ENCODE peak calls at places on chromosomes 2 and 18, in ten cellular contexts. Y, E, Q, X, G, J, I, U, Z and H are unnamed samples.

GRCh38 chr2:14385043-14385442 is 247.5 kb upstream of the LRATD1 start:
- DNase-seq in Y (no peak), E (no peak), Q (no peak), X (no peak), G (peak; percentile 43), J (peak; percentile 9), I (peak; percentile 11), U (no peak), Z (no peak), H (no peak)

GRCh38 chr2:208373460-208374089 is 33.0 kb upstream of the PTH2R start:
- DNase-seq in Y (no peak), E (no peak), Q (peak; percentile 78), X (peak; percentile 74), G (peak; percentile 65), J (peak; percentile 59), I (peak; percentile 73), U (no peak), Z (no peak), H (no peak)

GRCh38 chr2:101296314-101296809 is 12.1 kb downstream of the RNF149 start:
- DNase-seq in Y (peak; percentile 16), E (no peak), Q (no peak), X (no peak), G (peak; percentile 65), J (no peak), I (no peak), U (no peak), Z (no peak), H (no peak)

GRCh38 chr2:190862591-190862991 is 18.0 kb upstream of the GLS start:
- DNase-seq in Y (peak; percentile 75), E (no peak), Q (no peak), X (peak; percentile 81), G (peak; percentile 82), J (peak; percentile 68), I (no peak), U (no peak), Z (no peak), H (no peak)

GRCh38 chr2:235494716-235495372 is 1.0 kb downstream of the AGAP1 start:
- DNase-seq in Y (no peak), E (peak; percentile 80), Q (no peak), X (peak; percentile 56), G (peak; percentile 48), J (no peak), I (peak; percentile 31), U (peak; percentile 39), Z (peak; percentile 50), H (peak; percentile 50)

GRCh38 chr2:52269696-52270485 is 1238.0 kb upstream of the NRXN1 start:
- DNase-seq in Y (no peak), E (no peak), Q (no peak), X (peak; percentile 98), G (peak; percentile 21), J (peak; percentile 61), I (peak; percentile 6), U (no peak), Z (no peak), H (no peak)

GRCh38 chr2:37894601-37895000 is 30.5 kb upstream of the RMDN2 start:
- DNase-seq in Y (no peak), E (no peak), Q (no peak), X (no peak), G (peak; percentile 76), J (no peak), I (no peak), U (no peak), Z (no peak), H (no peak)

GRCh38 chr2:240632291-240632670 is 7.0 kb downstream of the GPR35 start:
- DNase-seq in Y (no peak), E (peak; percentile 50), Q (no peak), X (no peak), G (no peak), J (no peak), I (no peak), U (no peak), Z (no peak), H (no peak)

GRCh38 chr2:69646714-69647113 is 3.2 kb upstream of the AAK1 start:
- DNase-seq in Y (no peak), E (no peak), Q (no peak), X (no peak), G (no peak), J (no peak), I (no peak), U (no peak), Z (no peak), H (no peak)

GRCh38 chr2:76270356-76270755 is 559.6 kb upstream of the GCFC2 start:
- DNase-seq in Y (no peak), E (no peak), Q (no peak), X (no peak), G (no peak), J (no peak), I (peak; percentile 7), U (peak; percentile 47), Z (no peak), H (no peak)

GRCh38 chr2:76274154-76274553 is 563.4 kb upstream of the GCFC2 start:
- DNase-seq in Y (no peak), E (no peak), Q (no peak), X (no peak), G (no peak), J (no peak), I (no peak), U (no peak), Z (no peak), H (no peak)

GRCh38 chr2:76268928-76269327 is 558.2 kb upstream of the GCFC2 start:
- DNase-seq in Y (no peak), E (no peak), Q (no peak), X (peak; percentile 1), G (no peak), J (no peak), I (peak; percentile 42), U (no peak), Z (no peak), H (no peak)
- H3K4me3 ChIP-seq in Y (no peak overlapping the region), E (no peak overlapping the region), Q (no peak overlapping the region), X (no peak overlapping the region), G (no peak overlapping the region), J (no peak overlapping the region), I (no peak overlapping the region), U (no peak overlapping the region), Z (no peak overlapping the region), H (no peak overlapping the region)

DNA sequence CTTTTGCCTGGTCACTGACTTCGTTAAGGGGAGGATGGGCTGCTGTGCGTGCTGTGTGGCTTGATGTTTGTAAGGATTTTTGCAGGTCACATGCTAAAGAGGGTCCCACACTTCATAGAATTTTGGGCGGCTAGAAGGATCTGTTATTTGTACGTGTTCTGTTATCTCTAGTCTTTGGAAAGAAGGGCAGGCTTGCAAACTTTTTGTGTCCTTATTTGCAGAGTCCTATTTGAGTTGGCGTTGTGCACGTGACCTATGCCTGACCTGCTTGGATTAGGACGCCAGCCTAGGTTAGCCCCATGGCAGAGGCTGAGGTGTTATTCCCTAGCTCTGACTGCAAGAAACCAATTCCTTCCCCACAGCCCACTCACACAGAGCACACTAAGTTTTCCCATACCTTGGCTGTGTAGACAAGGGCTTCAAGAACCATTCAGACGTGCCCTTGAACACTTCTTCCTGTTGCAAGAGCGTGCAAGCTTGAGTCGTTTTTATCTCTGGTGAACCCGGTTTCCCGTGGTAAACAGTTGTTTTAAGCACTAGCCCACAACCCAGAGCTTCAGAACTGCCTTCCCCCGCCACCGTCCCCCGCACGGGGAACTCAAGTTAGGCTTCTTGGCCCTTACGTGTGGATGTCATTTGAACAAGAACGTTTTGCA is 94.6 kb downstream of the LDLRAD4 start:
- DNase-seq in Y (no peak), E (no peak), Q (no peak), X (no peak), G (no peak), J (no peak), I (no peak), U (no peak), Z (no peak), H (no peak)
- H3K4me3 ChIP-seq in Y (no peak overlapping the region), E (no peak overlapping the region), Q (no peak overlapping the region), X (no peak overlapping the region), G (no peak overlapping the region), J (no peak overlapping the region), I (no peak overlapping the region), U (no peak overlapping the region), Z (no peak overlapping the region), H (no peak overlapping the region)

GRCh38 chr18:79394438-79395307 is 1.1 kb upstream of the NFATC1 start:
- DNase-seq in Y (no peak), E (peak; percentile 75), Q (peak; percentile 63), X (no peak), G (peak; percentile 82), J (no peak), I (peak; percentile 48), U (no peak), Z (peak; percentile 47), H (no peak)

GRCh38 chr18:79393626-79394401 is 1.9 kb upstream of the NFATC1 start:
- DNase-seq in Y (no peak), E (peak; percentile 94), Q (peak; percentile 85), X (peak; percentile 84), G (peak; percentile 88), J (peak; percentile 39), I (peak; percentile 82), U (no peak), Z (peak; percentile 96), H (peak; percentile 66)

GRCh38 chr18:79395761-79396404 is at the start of gene NFATC1:
- DNase-seq in Y (no peak), E (peak; percentile 80), Q (peak; percentile 82), X (peak; percentile 54), G (peak; percentile 77), J (no peak), I (peak; percentile 59), U (peak; percentile 40), Z (peak; percentile 86), H (no peak)

GRCh38 chr18:79396431-79397287 is 929 bp downstream of the NFATC1 start:
- DNase-seq in Y (no peak), E (peak; percentile 76), Q (peak; percentile 79), X (peak; percentile 41), G (peak; percentile 52), J (peak; percentile 52), I (peak; percentile 49), U (no peak), Z (peak; percentile 74), H (no peak)

DNA sequence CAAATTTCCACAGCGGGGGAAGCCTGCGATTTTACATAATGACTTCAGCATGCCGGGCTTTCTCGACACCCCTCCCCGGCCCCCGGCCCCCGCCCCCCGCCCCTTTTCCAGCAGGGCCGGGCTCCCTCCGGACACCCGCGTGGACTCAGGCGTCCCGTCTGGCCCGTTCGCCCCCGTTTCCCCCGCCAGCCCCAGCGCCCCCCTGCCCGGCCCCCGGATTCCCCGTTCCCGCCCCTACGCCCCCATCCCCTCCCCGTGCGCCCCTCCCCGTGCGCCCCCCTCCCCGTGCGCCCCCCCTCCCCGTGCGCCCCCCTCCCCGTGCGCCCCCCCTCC is 456 bp upstream of the NFATC1 start:
- DNase-seq in Y (no peak), E (peak; percentile 53), Q (no peak), X (no peak), G (no peak), J (no peak), I (no peak), U (no peak), Z (no peak), H (no peak)
- H3K4me3 ChIP-seq in Y (no peak overlapping the region), E (peak overlapping the region; percentile 58), Q (peak overlapping the region; percentile 47), X (no peak overlapping the region), G (peak overlapping the region; percentile 5), J (no peak overlapping the region), I (peak overlapping the region; percentile 70), U (no peak overlapping the region), Z (peak overlapping the region; percentile 49), H (no peak overlapping the region)

DNA sequence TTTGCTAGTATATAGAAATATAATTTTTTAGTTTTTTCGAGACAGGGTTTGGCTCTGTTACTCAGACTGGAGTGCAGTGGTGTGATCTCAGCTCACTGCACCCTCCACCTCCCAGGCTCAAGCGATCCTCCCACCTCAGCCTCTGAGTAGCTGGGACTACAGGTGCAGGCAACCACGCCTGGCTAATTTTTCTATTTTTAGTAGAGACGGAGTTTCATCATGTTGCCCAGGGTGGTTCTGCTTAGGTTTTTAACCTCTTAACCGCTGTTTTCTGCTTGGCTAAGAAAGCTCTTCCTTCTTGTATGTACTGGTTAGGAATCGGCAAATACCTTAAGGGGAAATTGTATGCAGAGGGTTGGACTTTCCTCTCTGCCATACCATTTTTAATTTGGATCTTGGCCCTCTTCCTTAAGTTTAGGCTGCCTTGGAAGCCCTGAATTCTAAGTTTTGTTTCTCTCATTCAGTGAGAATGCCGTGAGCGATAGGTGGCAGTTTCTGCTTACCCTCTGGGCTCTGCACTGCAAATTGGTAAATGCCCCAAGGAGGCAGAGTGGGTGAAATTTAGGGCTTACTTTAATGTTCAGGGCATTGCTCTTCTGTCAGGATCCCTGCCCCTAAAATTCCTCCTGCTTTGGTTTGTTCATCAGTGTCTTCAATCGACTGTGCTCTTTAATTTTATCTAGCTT is 32.3 kb downstream of the EML6 start:
- DNase-seq in Y (no peak), E (no peak), Q (no peak), X (no peak), G (no peak), J (peak; percentile 36), I (no peak), U (no peak), Z (no peak), H (no peak)
- H3K4me3 ChIP-seq in Y (no peak overlapping the region), E (no peak overlapping the region), Q (no peak overlapping the region), X (no peak overlapping the region), G (no peak overlapping the region), J (peak overlapping the region; percentile 33), I (no peak overlapping the region), U (no peak overlapping the region), Z (no peak overlapping the region), H (no peak overlapping the region)